ENCODE peak calls at places on chromosomes 5 and 9, in nine cellular contexts. One of them, this sample, is unnamed.
A peak's percentile ranks its signal among the peaks of the same experiment; 100 is the strongest.

GRCh38 chr5:135185461-135186075 is 151.5 kb upstream of the PITX1 start:
- DNase-seq in tibial artery: no peak
- DNase-seq in hepatocyte: peak; percentile 29
- DNase-seq in CD8-positive, alpha-beta memory T cell: no peak
- DNase-seq in GM23338: peak; percentile 32
- DNase-seq in SK-N-SH: no peak
- DNase-seq in gastrocnemius medialis: no peak
- DNase-seq in GM23248: peak; percentile 42
- DNase-seq in sigmoid colon: no peak
- DNase-seq in this sample: no peak

GRCh38 chr5:16896767-16897166 is 39.3 kb downstream of the MYO10 start:
- DNase-seq in tibial artery: no peak
- DNase-seq in hepatocyte: no peak
- DNase-seq in CD8-positive, alpha-beta memory T cell: no peak
- DNase-seq in GM23338: no peak
- DNase-seq in SK-N-SH: no peak
- DNase-seq in gastrocnemius medialis: no peak
- DNase-seq in GM23248: no peak
- DNase-seq in sigmoid colon: no peak
- DNase-seq in this sample: no peak

GRCh38 chr9:18185196-18185595 is 288.8 kb upstream of the ADAMTSL1 start:
- DNase-seq in tibial artery: no peak
- DNase-seq in hepatocyte: peak; percentile 60
- DNase-seq in CD8-positive, alpha-beta memory T cell: no peak
- DNase-seq in GM23338: peak; percentile 2
- DNase-seq in SK-N-SH: no peak
- DNase-seq in gastrocnemius medialis: no peak
- DNase-seq in GM23248: no peak
- DNase-seq in sigmoid colon: no peak
- DNase-seq in this sample: no peak

GRCh38 chr5:150075806-150076205 is 10.5 kb downstream of the CSF1R start:
- DNase-seq in tibial artery: no peak
- DNase-seq in hepatocyte: no peak
- DNase-seq in CD8-positive, alpha-beta memory T cell: no peak
- DNase-seq in GM23338: no peak
- DNase-seq in SK-N-SH: peak; percentile 29
- DNase-seq in gastrocnemius medialis: no peak
- DNase-seq in GM23248: no peak
- DNase-seq in sigmoid colon: no peak
- DNase-seq in this sample: peak; percentile 44

GRCh38 chr9:89137548-89138462 is 40.8 kb downstream of the SHC3 start:
- DNase-seq in tibial artery: peak; percentile 82
- DNase-seq in hepatocyte: peak; percentile 44
- DNase-seq in CD8-positive, alpha-beta memory T cell: no peak
- DNase-seq in GM23338: no peak
- DNase-seq in SK-N-SH: no peak
- DNase-seq in gastrocnemius medialis: peak; percentile 35
- DNase-seq in GM23248: peak; percentile 97
- DNase-seq in sigmoid colon: peak; percentile 92
- DNase-seq in this sample: no peak

GRCh38 chr5:142539154-142539740 is 146.6 kb downstream of the FGF1 start:
- DNase-seq in tibial artery: no peak
- DNase-seq in hepatocyte: no peak
- DNase-seq in CD8-positive, alpha-beta memory T cell: no peak
- DNase-seq in GM23338: peak; percentile 17
- DNase-seq in SK-N-SH: no peak
- DNase-seq in gastrocnemius medialis: no peak
- DNase-seq in GM23248: no peak
- DNase-seq in sigmoid colon: no peak
- DNase-seq in this sample: no peak

GRCh38 chr5:158978061-158978745 is 121.5 kb downstream of the EBF1 start:
- DNase-seq in tibial artery: no peak
- DNase-seq in hepatocyte: no peak
- DNase-seq in CD8-positive, alpha-beta memory T cell: no peak
- DNase-seq in GM23338: no peak
- DNase-seq in SK-N-SH: no peak
- DNase-seq in gastrocnemius medialis: no peak
- DNase-seq in GM23248: peak; percentile 70
- DNase-seq in sigmoid colon: no peak
- DNase-seq in this sample: no peak

GRCh38 chr9:105647595-105648349 is 14.5 kb upstream of the TAL2 start:
- DNase-seq in tibial artery: no peak
- DNase-seq in hepatocyte: peak; percentile 26
- DNase-seq in CD8-positive, alpha-beta memory T cell: no peak
- DNase-seq in GM23338: peak; percentile 28
- DNase-seq in SK-N-SH: no peak
- DNase-seq in gastrocnemius medialis: no peak
- DNase-seq in GM23248: no peak
- DNase-seq in sigmoid colon: no peak
- DNase-seq in this sample: no peak

GRCh38 chr5:95832664-95833063 is 10.1 kb upstream of the GLRX start:
- DNase-seq in tibial artery: no peak
- DNase-seq in hepatocyte: no peak
- DNase-seq in CD8-positive, alpha-beta memory T cell: no peak
- DNase-seq in GM23338: no peak
- DNase-seq in SK-N-SH: no peak
- DNase-seq in gastrocnemius medialis: no peak
- DNase-seq in GM23248: no peak
- DNase-seq in sigmoid colon: no peak
- DNase-seq in this sample: no peak

GRCh38 chr5:87020099-87020934 is 247.4 kb upstream of the RASA1 start:
- DNase-seq in tibial artery: peak; percentile 60
- DNase-seq in hepatocyte: peak; percentile 30
- DNase-seq in CD8-positive, alpha-beta memory T cell: no peak
- DNase-seq in GM23338: no peak
- DNase-seq in SK-N-SH: no peak
- DNase-seq in gastrocnemius medialis: peak; percentile 25
- DNase-seq in GM23248: peak; percentile 26
- DNase-seq in sigmoid colon: no peak
- DNase-seq in this sample: peak; percentile 69

GRCh38 chr9:19379283-19379682 is 753 bp downstream of the RPS6 start:
- DNase-seq in tibial artery: no peak
- DNase-seq in hepatocyte: no peak
- DNase-seq in CD8-positive, alpha-beta memory T cell: no peak
- DNase-seq in GM23338: no peak
- DNase-seq in SK-N-SH: no peak
- DNase-seq in gastrocnemius medialis: no peak
- DNase-seq in GM23248: peak; percentile 33
- DNase-seq in sigmoid colon: no peak
- DNase-seq in this sample: no peak

GRCh38 chr5:148760945-148761638 is 65.3 kb upstream of the ADRB2 start:
- DNase-seq in tibial artery: no peak
- DNase-seq in hepatocyte: no peak
- DNase-seq in CD8-positive, alpha-beta memory T cell: no peak
- DNase-seq in GM23338: no peak
- DNase-seq in SK-N-SH: no peak
- DNase-seq in gastrocnemius medialis: no peak
- DNase-seq in GM23248: no peak
- DNase-seq in sigmoid colon: no peak
- DNase-seq in this sample: no peak

GRCh38 chr5:69528015-69528414 is 32.0 kb upstream of the GTF2H2C start:
- DNase-seq in tibial artery: no peak
- DNase-seq in hepatocyte: peak; percentile 58
- DNase-seq in CD8-positive, alpha-beta memory T cell: no peak
- DNase-seq in GM23338: peak; percentile 71
- DNase-seq in SK-N-SH: no peak
- DNase-seq in gastrocnemius medialis: no peak
- DNase-seq in GM23248: no peak
- DNase-seq in sigmoid colon: no peak
- DNase-seq in this sample: no peak

GRCh38 chr9:99105152-99106043 is 485 bp downstream of the TGFBR1 start:
- DNase-seq in tibial artery: peak; percentile 81
- DNase-seq in hepatocyte: peak; percentile 90
- DNase-seq in CD8-positive, alpha-beta memory T cell: peak; percentile 41
- DNase-seq in GM23338: peak; percentile 62
- DNase-seq in SK-N-SH: peak; percentile 90
- DNase-seq in gastrocnemius medialis: peak; percentile 69
- DNase-seq in GM23248: peak; percentile 91
- DNase-seq in sigmoid colon: peak; percentile 87
- DNase-seq in this sample: peak; percentile 93

GRCh38 chr5:181044093-181044599 is 4.1 kb downstream of the BTNL9 start:
- DNase-seq in tibial artery: no peak
- DNase-seq in hepatocyte: no peak
- DNase-seq in CD8-positive, alpha-beta memory T cell: no peak
- DNase-seq in GM23338: no peak
- DNase-seq in SK-N-SH: no peak
- DNase-seq in gastrocnemius medialis: no peak
- DNase-seq in GM23248: no peak
- DNase-seq in sigmoid colon: no peak
- DNase-seq in this sample: no peak

GRCh38 chr9:81535542-81536241 is 153.7 kb downstream of the TLE1 start:
- DNase-seq in tibial artery: no peak
- DNase-seq in hepatocyte: peak; percentile 53
- DNase-seq in CD8-positive, alpha-beta memory T cell: no peak
- DNase-seq in GM23338: no peak
- DNase-seq in SK-N-SH: no peak
- DNase-seq in gastrocnemius medialis: no peak
- DNase-seq in GM23248: no peak
- DNase-seq in sigmoid colon: no peak
- DNase-seq in this sample: no peak

GRCh38 chr5:150781706-150782614 is 3.4 kb downstream of the SMIM3 start:
- DNase-seq in tibial artery: peak; percentile 86
- DNase-seq in hepatocyte: peak; percentile 74
- DNase-seq in CD8-positive, alpha-beta memory T cell: no peak
- DNase-seq in GM23338: no peak
- DNase-seq in SK-N-SH: no peak
- DNase-seq in gastrocnemius medialis: peak; percentile 77
- DNase-seq in GM23248: peak; percentile 97
- DNase-seq in sigmoid colon: peak; percentile 96
- DNase-seq in this sample: peak; percentile 88

GRCh38 chr5:142871880-142872200 is 101.7 kb downstream of the ARHGAP26 start:
- DNase-seq in tibial artery: no peak
- DNase-seq in hepatocyte: no peak
- DNase-seq in CD8-positive, alpha-beta memory T cell: no peak
- DNase-seq in GM23338: no peak
- DNase-seq in SK-N-SH: peak; percentile 49
- DNase-seq in gastrocnemius medialis: no peak
- DNase-seq in GM23248: peak; percentile 36
- DNase-seq in sigmoid colon: no peak
- DNase-seq in this sample: no peak

GRCh38 chr9:121508415-121508814 is 8.8 kb upstream of the GGTA1 start:
- DNase-seq in tibial artery: no peak
- DNase-seq in hepatocyte: no peak
- DNase-seq in CD8-positive, alpha-beta memory T cell: no peak
- DNase-seq in GM23338: peak; percentile 60
- DNase-seq in SK-N-SH: no peak
- DNase-seq in gastrocnemius medialis: no peak
- DNase-seq in GM23248: peak; percentile 9
- DNase-seq in sigmoid colon: no peak
- DNase-seq in this sample: no peak

GRCh38 chr5:75475364-75475763 is 36.1 kb downstream of the CERT1 start:
- DNase-seq in tibial artery: no peak
- DNase-seq in hepatocyte: no peak
- DNase-seq in CD8-positive, alpha-beta memory T cell: no peak
- DNase-seq in GM23338: peak; percentile 62
- DNase-seq in SK-N-SH: no peak
- DNase-seq in gastrocnemius medialis: no peak
- DNase-seq in GM23248: no peak
- DNase-seq in sigmoid colon: no peak
- DNase-seq in this sample: no peak
- H3K27ac ChIP-seq in tibial artery: no peak overlapping the region
- H3K27ac ChIP-seq in hepatocyte: no peak overlapping the region
- H3K27ac ChIP-seq in CD8-positive, alpha-beta memory T cell: no peak overlapping the region
- H3K27ac ChIP-seq in GM23338: peak overlapping the region; percentile 4
- H3K27ac ChIP-seq in SK-N-SH: no peak overlapping the region
- H3K27ac ChIP-seq in gastrocnemius medialis: no peak overlapping the region
- H3K27ac ChIP-seq in GM23248: no peak overlapping the region
- H3K27ac ChIP-seq in sigmoid colon: no peak overlapping the region
- H3K27ac ChIP-seq in this sample: no peak overlapping the region

GRCh38 chr9:33480094-33480493 is 6.4 kb upstream of the NOL6 start:
- DNase-seq in tibial artery: no peak
- DNase-seq in hepatocyte: no peak
- DNase-seq in CD8-positive, alpha-beta memory T cell: no peak
- DNase-seq in GM23338: no peak
- DNase-seq in SK-N-SH: no peak
- DNase-seq in gastrocnemius medialis: no peak
- DNase-seq in GM23248: no peak
- DNase-seq in sigmoid colon: no peak
- DNase-seq in this sample: no peak
- H3K4me3 ChIP-seq in tibial artery: no peak overlapping the region
- H3K4me3 ChIP-seq in hepatocyte: no peak overlapping the region
- H3K4me3 ChIP-seq in CD8-positive, alpha-beta memory T cell: no peak overlapping the region
- H3K4me3 ChIP-seq in GM23338: no peak overlapping the region
- H3K4me3 ChIP-seq in SK-N-SH: no peak overlapping the region
- H3K4me3 ChIP-seq in gastrocnemius medialis: no peak overlapping the region
- H3K4me3 ChIP-seq in GM23248: no peak overlapping the region
- H3K4me3 ChIP-seq in sigmoid colon: no peak overlapping the region
- H3K4me3 ChIP-seq in this sample: no peak overlapping the region

GRCh38 chr9:5712651-5713360 is 83.9 kb downstream of the RIC1 start:
- DNase-seq in tibial artery: no peak
- DNase-seq in hepatocyte: peak; percentile 12
- DNase-seq in CD8-positive, alpha-beta memory T cell: no peak
- DNase-seq in GM23338: no peak
- DNase-seq in SK-N-SH: no peak
- DNase-seq in gastrocnemius medialis: no peak
- DNase-seq in GM23248: no peak
- DNase-seq in sigmoid colon: no peak
- DNase-seq in this sample: no peak
- H3K27ac ChIP-seq in tibial artery: no peak overlapping the region
- H3K27ac ChIP-seq in hepatocyte: no peak overlapping the region
- H3K27ac ChIP-seq in CD8-positive, alpha-beta memory T cell: no peak overlapping the region
- H3K27ac ChIP-seq in GM23338: no peak overlapping the region
- H3K27ac ChIP-seq in SK-N-SH: no peak overlapping the region
- H3K27ac ChIP-seq in gastrocnemius medialis: no peak overlapping the region
- H3K27ac ChIP-seq in GM23248: no peak overlapping the region
- H3K27ac ChIP-seq in sigmoid colon: no peak overlapping the region
- H3K27ac ChIP-seq in this sample: no peak overlapping the region

GRCh38 chr5:124858612-124859011 is 112.2 kb upstream of the ZNF608 start:
- DNase-seq in tibial artery: no peak
- DNase-seq in hepatocyte: no peak
- DNase-seq in CD8-positive, alpha-beta memory T cell: no peak
- DNase-seq in GM23338: no peak
- DNase-seq in SK-N-SH: peak; percentile 47
- DNase-seq in gastrocnemius medialis: no peak
- DNase-seq in GM23248: no peak
- DNase-seq in sigmoid colon: no peak
- DNase-seq in this sample: no peak

GRCh38 chr5:124860271-124860670 is 113.8 kb upstream of the ZNF608 start:
- DNase-seq in tibial artery: no peak
- DNase-seq in hepatocyte: no peak
- DNase-seq in CD8-positive, alpha-beta memory T cell: no peak
- DNase-seq in GM23338: no peak
- DNase-seq in SK-N-SH: peak; percentile 8
- DNase-seq in gastrocnemius medialis: no peak
- DNase-seq in GM23248: peak; percentile 58
- DNase-seq in sigmoid colon: no peak
- DNase-seq in this sample: no peak

GRCh38 chr5:124856726-124857125 is 110.3 kb upstream of the ZNF608 start:
- DNase-seq in tibial artery: no peak
- DNase-seq in hepatocyte: no peak
- DNase-seq in CD8-positive, alpha-beta memory T cell: no peak
- DNase-seq in GM23338: no peak
- DNase-seq in SK-N-SH: no peak
- DNase-seq in gastrocnemius medialis: no peak
- DNase-seq in GM23248: no peak
- DNase-seq in sigmoid colon: no peak
- DNase-seq in this sample: no peak

DNA sequence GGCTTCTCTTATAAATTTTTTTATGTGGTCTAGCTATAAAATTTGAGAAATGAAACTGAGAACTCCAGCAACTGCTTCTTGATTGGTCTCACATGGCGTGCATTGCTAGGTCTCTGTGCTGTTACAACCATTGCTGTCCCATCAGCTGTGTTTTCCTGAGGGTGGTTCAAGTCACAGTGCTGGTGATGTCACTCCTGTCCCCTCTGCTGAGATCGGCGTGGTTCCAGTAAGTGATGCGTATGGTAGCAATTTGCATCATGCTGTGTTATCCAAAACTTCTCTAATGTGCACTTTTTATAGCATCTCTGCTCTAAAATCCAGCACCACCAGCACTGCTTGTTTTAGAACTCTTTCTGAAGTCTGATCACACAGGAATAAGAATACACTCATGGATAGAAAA is 112.6 kb upstream of the ZNF608 start:
- DNase-seq in tibial artery: no peak
- DNase-seq in hepatocyte: no peak
- DNase-seq in CD8-positive, alpha-beta memory T cell: no peak
- DNase-seq in GM23338: no peak
- DNase-seq in SK-N-SH: peak; percentile 64
- DNase-seq in gastrocnemius medialis: peak; percentile 37
- DNase-seq in GM23248: peak; percentile 21
- DNase-seq in sigmoid colon: no peak
- DNase-seq in this sample: peak; percentile 71
- H3K4me3 ChIP-seq in tibial artery: no peak overlapping the region
- H3K4me3 ChIP-seq in hepatocyte: no peak overlapping the region
- H3K4me3 ChIP-seq in CD8-positive, alpha-beta memory T cell: no peak overlapping the region
- H3K4me3 ChIP-seq in GM23338: no peak overlapping the region
- H3K4me3 ChIP-seq in SK-N-SH: no peak overlapping the region
- H3K4me3 ChIP-seq in gastrocnemius medialis: peak overlapping the region; percentile 1
- H3K4me3 ChIP-seq in GM23248: no peak overlapping the region
- H3K4me3 ChIP-seq in sigmoid colon: no peak overlapping the region
- H3K4me3 ChIP-seq in this sample: no peak overlapping the region

This sample was measured in aorta.